ENCODE peak calls at places on chromosome 15, in six cellular contexts. One of them, this sample, is unnamed.

GRCh38 chr15:25136119-25136518 is 181.3 kb downstream of the SNRPN start:
- DNase-seq in hepatocyte: no peak
- DNase-seq in fibroblast of mammary gland: peak
- DNase-seq in fibroblast of lung: peak
- DNase-seq in cardiac muscle cell: peak
- DNase-seq in mucosa of descending colon: no peak
- DNase-seq in this sample: peak

GRCh38 chr15:35173444-35174118 is 88.5 kb upstream of the NANOGP8 start:
- DNase-seq in hepatocyte: no peak
- DNase-seq in fibroblast of mammary gland: peak
- DNase-seq in fibroblast of lung: peak
- DNase-seq in cardiac muscle cell: peak
- DNase-seq in mucosa of descending colon: no peak
- DNase-seq in this sample: peak

GRCh38 chr15:92523176-92523575 is 129.5 kb downstream of the ST8SIA2 start:
- DNase-seq in hepatocyte: no peak
- DNase-seq in fibroblast of mammary gland: no peak
- DNase-seq in fibroblast of lung: no peak
- DNase-seq in cardiac muscle cell: no peak
- DNase-seq in mucosa of descending colon: no peak
- DNase-seq in this sample: no peak

GRCh38 chr15:70259640-70260066 is 161.9 kb upstream of the TLE3 start:
- DNase-seq in hepatocyte: no peak
- DNase-seq in fibroblast of mammary gland: no peak
- DNase-seq in fibroblast of lung: no peak
- DNase-seq in cardiac muscle cell: peak
- DNase-seq in mucosa of descending colon: no peak
- DNase-seq in this sample: no peak

GRCh38 chr15:91255788-91256187 is 155.7 kb downstream of the SV2B start:
- DNase-seq in hepatocyte: no peak
- DNase-seq in fibroblast of mammary gland: no peak
- DNase-seq in fibroblast of lung: no peak
- DNase-seq in cardiac muscle cell: no peak
- DNase-seq in mucosa of descending colon: no peak
- DNase-seq in this sample: no peak

GRCh38 chr15:59276225-59277178 is 69.9 kb downstream of the LDHAL6B start:
- DNase-seq in hepatocyte: peak
- DNase-seq in fibroblast of mammary gland: no peak
- DNase-seq in fibroblast of lung: no peak
- DNase-seq in cardiac muscle cell: no peak
- DNase-seq in mucosa of descending colon: peak
- DNase-seq in this sample: no peak

GRCh38 chr15:40157748-40158447 is 3.0 kb upstream of the BUB1B start:
- DNase-seq in hepatocyte: no peak
- DNase-seq in fibroblast of mammary gland: no peak
- DNase-seq in fibroblast of lung: no peak
- DNase-seq in cardiac muscle cell: no peak
- DNase-seq in mucosa of descending colon: no peak
- DNase-seq in this sample: no peak

GRCh38 chr15:62288361-62289017 is 123.4 kb upstream of the C2CD4B start:
- DNase-seq in hepatocyte: no peak
- DNase-seq in fibroblast of mammary gland: no peak
- DNase-seq in fibroblast of lung: no peak
- DNase-seq in cardiac muscle cell: no peak
- DNase-seq in mucosa of descending colon: no peak
- DNase-seq in this sample: no peak

GRCh38 chr15:77034620-77035467 is 36.1 kb downstream of the TSPAN3 start:
- DNase-seq in hepatocyte: peak
- DNase-seq in fibroblast of mammary gland: no peak
- DNase-seq in fibroblast of lung: no peak
- DNase-seq in cardiac muscle cell: no peak
- DNase-seq in mucosa of descending colon: peak
- DNase-seq in this sample: no peak

GRCh38 chr15:96333194-96334016 is 2.9 kb downstream of the NR2F2 start:
- DNase-seq in hepatocyte: peak
- DNase-seq in fibroblast of mammary gland: peak
- DNase-seq in fibroblast of lung: peak
- DNase-seq in cardiac muscle cell: peak
- DNase-seq in mucosa of descending colon: no peak
- DNase-seq in this sample: peak

GRCh38 chr15:35281515-35281914 is 196.4 kb upstream of the NANOGP8 start:
- DNase-seq in hepatocyte: no peak
- DNase-seq in fibroblast of mammary gland: peak
- DNase-seq in fibroblast of lung: peak
- DNase-seq in cardiac muscle cell: no peak
- DNase-seq in mucosa of descending colon: no peak
- DNase-seq in this sample: peak

GRCh38 chr15:62824111-62824737 is 218.3 kb upstream of the TPM1 start:
- DNase-seq in hepatocyte: no peak
- DNase-seq in fibroblast of mammary gland: peak
- DNase-seq in fibroblast of lung: peak
- DNase-seq in cardiac muscle cell: peak
- DNase-seq in mucosa of descending colon: no peak
- DNase-seq in this sample: peak

GRCh38 chr15:99368743-99369142 is 117.5 kb downstream of the LRRC28 start:
- DNase-seq in hepatocyte: no peak
- DNase-seq in fibroblast of mammary gland: no peak
- DNase-seq in fibroblast of lung: no peak
- DNase-seq in cardiac muscle cell: no peak
- DNase-seq in mucosa of descending colon: no peak
- DNase-seq in this sample: no peak

GRCh38 chr15:99366013-99366412 is 114.7 kb downstream of the LRRC28 start:
- DNase-seq in hepatocyte: no peak
- DNase-seq in fibroblast of mammary gland: no peak
- DNase-seq in fibroblast of lung: no peak
- DNase-seq in cardiac muscle cell: no peak
- DNase-seq in mucosa of descending colon: no peak
- DNase-seq in this sample: no peak

GRCh38 chr15:99369250-99369649 is 118.0 kb downstream of the LRRC28 start:
- DNase-seq in hepatocyte: no peak
- DNase-seq in fibroblast of mammary gland: no peak
- DNase-seq in fibroblast of lung: no peak
- DNase-seq in cardiac muscle cell: no peak
- DNase-seq in mucosa of descending colon: no peak
- DNase-seq in this sample: no peak

DNA sequence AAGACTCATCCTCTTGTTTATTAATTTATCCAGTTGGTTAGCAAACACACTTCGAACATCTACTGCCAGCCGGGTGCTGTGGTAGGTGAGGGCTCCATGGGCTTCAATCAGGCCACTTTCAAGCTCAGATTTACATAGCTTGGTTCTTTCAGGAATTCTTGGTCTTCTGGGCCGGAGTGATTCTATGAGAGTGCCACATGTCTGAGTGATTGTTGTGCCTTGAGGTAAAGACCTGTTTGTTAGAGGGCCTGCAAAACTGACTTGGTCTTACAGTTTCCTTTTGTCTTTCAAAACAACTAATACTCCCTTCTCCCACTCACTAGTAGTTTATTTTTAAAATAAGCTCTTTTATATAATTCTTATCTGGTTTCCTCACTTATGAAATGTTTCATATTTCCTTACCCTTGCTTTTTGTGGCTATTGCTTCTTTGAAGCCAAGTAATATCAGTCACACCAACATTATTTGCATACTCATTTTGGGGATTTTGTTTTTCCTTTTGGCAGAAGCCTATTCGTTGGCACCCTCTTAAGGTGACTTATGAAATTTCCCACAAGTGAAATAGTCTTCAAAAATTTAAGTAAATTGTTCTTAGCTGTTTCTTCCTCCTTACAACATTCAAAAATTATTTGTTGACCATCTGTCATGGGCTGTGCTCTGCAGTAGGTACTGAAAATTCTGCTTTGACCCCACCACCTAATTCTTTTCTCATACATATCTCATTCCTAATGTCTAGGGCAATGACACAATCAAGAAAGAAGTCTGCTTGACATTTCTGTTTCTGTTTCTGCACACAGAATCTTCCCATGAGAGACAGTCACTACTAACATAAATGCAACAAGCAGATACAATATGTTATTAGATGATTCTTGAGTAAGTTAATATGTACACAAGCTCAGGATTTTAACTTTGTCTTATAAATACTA is 120.2 kb downstream of the LRRC28 start:
- DNase-seq in hepatocyte: no peak
- DNase-seq in fibroblast of mammary gland: peak
- DNase-seq in fibroblast of lung: peak
- DNase-seq in cardiac muscle cell: peak
- DNase-seq in mucosa of descending colon: no peak
- DNase-seq in this sample: peak
- TF ChIP-seq CTCF in hepatocyte: no peak
- TF ChIP-seq CTCF in fibroblast of mammary gland: no peak
- TF ChIP-seq CTCF in fibroblast of lung: no peak
- TF ChIP-seq CTCF in cardiac muscle cell: no peak
- TF ChIP-seq CTCF in mucosa of descending colon: no peak
- TF ChIP-seq CTCF in this sample: peak

DNA sequence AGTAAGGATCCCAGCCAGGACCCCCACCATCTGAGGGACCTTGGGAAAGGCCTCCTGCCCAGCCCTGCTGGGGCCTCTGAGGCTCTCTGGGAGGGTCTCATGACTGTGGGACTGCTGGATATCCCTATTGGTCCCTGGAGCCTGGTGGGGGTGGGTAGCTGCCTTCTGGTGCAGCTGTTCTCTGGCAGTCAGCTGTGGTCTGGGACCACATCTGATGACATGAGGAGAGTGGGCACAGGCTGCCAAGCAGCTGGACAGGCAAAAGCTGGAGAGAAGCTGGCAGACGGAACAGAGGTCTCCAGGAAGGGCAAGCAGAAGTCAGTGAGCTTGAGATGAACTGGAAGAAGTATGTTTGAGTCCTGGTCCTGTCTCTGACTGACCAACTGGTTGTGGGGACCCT is 22.4 kb downstream of the PLEKHO2 start:
- DNase-seq in hepatocyte: no peak
- DNase-seq in fibroblast of mammary gland: no peak
- DNase-seq in fibroblast of lung: no peak
- DNase-seq in cardiac muscle cell: no peak
- DNase-seq in mucosa of descending colon: no peak
- DNase-seq in this sample: no peak
- H3K4me3 ChIP-seq in hepatocyte: no peak
- H3K4me3 ChIP-seq in fibroblast of mammary gland: no peak
- H3K4me3 ChIP-seq in fibroblast of lung: no peak
- H3K4me3 ChIP-seq in cardiac muscle cell: no peak
- H3K4me3 ChIP-seq in mucosa of descending colon: no peak
- H3K4me3 ChIP-seq in this sample: no peak

DNA sequence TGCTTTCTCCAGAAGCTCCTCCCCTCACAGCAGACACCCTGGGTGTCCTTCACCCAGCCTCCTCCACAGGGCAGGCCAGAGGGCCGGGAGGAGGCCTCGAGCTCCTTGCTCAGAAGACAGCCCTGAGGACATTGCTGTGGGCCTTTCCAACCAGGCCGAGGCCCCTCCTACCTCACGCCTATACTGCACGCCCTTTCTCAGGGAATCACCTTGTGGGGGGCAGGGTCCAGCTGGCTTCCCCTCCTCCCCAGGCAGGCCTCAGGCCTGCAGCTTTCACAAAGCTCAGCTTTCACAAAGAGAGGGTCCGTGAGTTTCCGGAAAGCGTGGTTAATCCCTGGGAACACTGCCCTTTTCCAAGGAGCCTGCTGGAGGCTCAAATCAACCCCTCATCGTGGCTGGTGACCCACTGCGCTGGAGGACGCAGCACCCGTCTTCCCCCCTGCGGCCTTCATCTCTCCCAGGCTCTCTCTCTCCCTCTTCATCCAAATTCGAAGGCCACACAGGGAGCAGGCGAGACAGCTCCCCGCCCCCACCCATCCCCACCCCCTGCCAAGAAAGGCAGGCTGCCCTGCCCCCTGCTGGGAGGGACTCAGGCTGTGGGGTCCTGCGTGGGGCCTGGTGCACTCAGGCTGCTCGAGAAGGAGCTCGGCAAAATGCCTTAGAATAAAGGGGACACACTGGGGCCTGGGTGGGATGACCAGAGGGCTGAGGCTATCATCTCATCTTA is 79.4 kb downstream of the OCA2 start:
- DNase-seq in hepatocyte: no peak
- DNase-seq in fibroblast of mammary gland: no peak
- DNase-seq in fibroblast of lung: no peak
- DNase-seq in cardiac muscle cell: no peak
- DNase-seq in mucosa of descending colon: no peak
- DNase-seq in this sample: no peak
- TF ChIP-seq CTCF in hepatocyte: peak
- TF ChIP-seq CTCF in fibroblast of mammary gland: no peak
- TF ChIP-seq CTCF in fibroblast of lung: no peak
- TF ChIP-seq CTCF in cardiac muscle cell: no peak
- TF ChIP-seq CTCF in mucosa of descending colon: no peak
- TF ChIP-seq CTCF in this sample: no peak

GRCh38 chr15:28861031-28861534 is 12.6 kb upstream of the GOLGA6L7 start:
- DNase-seq in hepatocyte: no peak
- DNase-seq in fibroblast of mammary gland: peak
- DNase-seq in fibroblast of lung: peak
- DNase-seq in cardiac muscle cell: peak
- DNase-seq in mucosa of descending colon: no peak
- DNase-seq in this sample: peak
- H3K4me3 ChIP-seq in hepatocyte: no peak
- H3K4me3 ChIP-seq in fibroblast of mammary gland: no peak
- H3K4me3 ChIP-seq in fibroblast of lung: no peak
- H3K4me3 ChIP-seq in cardiac muscle cell: no peak
- H3K4me3 ChIP-seq in mucosa of descending colon: no peak
- H3K4me3 ChIP-seq in this sample: no peak

GRCh38 chr15:100336061-100336460 is 5.7 kb downstream of the ADAMTS17 start:
- DNase-seq in hepatocyte: no peak
- DNase-seq in fibroblast of mammary gland: no peak
- DNase-seq in fibroblast of lung: no peak
- DNase-seq in cardiac muscle cell: peak
- DNase-seq in mucosa of descending colon: no peak
- DNase-seq in this sample: no peak

GRCh38 chr15:100335335-100335999 is 6.3 kb downstream of the ADAMTS17 start:
- DNase-seq in hepatocyte: no peak
- DNase-seq in fibroblast of mammary gland: no peak
- DNase-seq in fibroblast of lung: no peak
- DNase-seq in cardiac muscle cell: no peak
- DNase-seq in mucosa of descending colon: no peak
- DNase-seq in this sample: no peak

GRCh38 chr15:100334456-100334855 is 7.3 kb downstream of the ADAMTS17 start:
- DNase-seq in hepatocyte: no peak
- DNase-seq in fibroblast of mammary gland: no peak
- DNase-seq in fibroblast of lung: no peak
- DNase-seq in cardiac muscle cell: no peak
- DNase-seq in mucosa of descending colon: no peak
- DNase-seq in this sample: no peak

GRCh38 chr15:100334015-100334414 is 7.8 kb downstream of the ADAMTS17 start:
- DNase-seq in hepatocyte: no peak
- DNase-seq in fibroblast of mammary gland: no peak
- DNase-seq in fibroblast of lung: no peak
- DNase-seq in cardiac muscle cell: no peak
- DNase-seq in mucosa of descending colon: no peak
- DNase-seq in this sample: no peak

GRCh38 chr15:100334905-100335304 is 6.9 kb downstream of the ADAMTS17 start:
- DNase-seq in hepatocyte: no peak
- DNase-seq in fibroblast of mammary gland: no peak
- DNase-seq in fibroblast of lung: no peak
- DNase-seq in cardiac muscle cell: no peak
- DNase-seq in mucosa of descending colon: no peak
- DNase-seq in this sample: no peak
- TF ChIP-seq CTCF in hepatocyte: no peak
- TF ChIP-seq CTCF in fibroblast of mammary gland: no peak
- TF ChIP-seq CTCF in fibroblast of lung: no peak
- TF ChIP-seq CTCF in cardiac muscle cell: no peak
- TF ChIP-seq CTCF in mucosa of descending colon: no peak
- TF ChIP-seq CTCF in this sample: no peak

This sample was measured in fibroblast of the aortic adventitia.